ENCODE peak calls at places on chromosome 4, in four cellular contexts. O is mammary epithelial cell, P is left lung, H is H9. Z is an unnamed sample. For H3K4me1, the result is how much of the 10 kb centered on the place peaks cover.

GRCh38 chr4:127708985-127709384 is 21.2 kb upstream of the SLC25A31 start:
- DNase-seq in O (peak), P (no peak), H (no peak), Z (no peak)

GRCh38 chr4:1683903-1684755 is at the start of gene FAM53A:
- DNase-seq in O (peak), P (peak), H (peak), Z (peak)

GRCh38 chr4:134078230-134078914 is 123.2 kb downstream of the PABPC4L start:
- DNase-seq in O (no peak), P (no peak), H (no peak), Z (no peak)

GRCh38 chr4:174377613-174378012 is 93.9 kb downstream of the CEP44 start:
- DNase-seq in O (peak), P (no peak), H (no peak), Z (no peak)

GRCh38 chr4:180449395-180449956 is 1793.7 kb upstream of the TENM3 start:
- DNase-seq in O (peak), P (no peak), H (peak), Z (peak)

GRCh38 chr4:88610771-88611170 is 18.5 kb downstream of the HERC3 start:
- DNase-seq in O (no peak), P (no peak), H (no peak), Z (no peak)

GRCh38 chr4:14096406-14096965 is 469.0 kb upstream of the BOD1L1 start:
- DNase-seq in O (no peak), P (no peak), H (no peak), Z (no peak)

GRCh38 chr4:48698029-48698901 is 81.8 kb downstream of the FRYL start:
- DNase-seq in O (peak), P (no peak), H (no peak), Z (peak)

GRCh38 chr4:177251237-177251636 is 58.4 kb upstream of the NEIL3 start:
- DNase-seq in O (no peak), P (no peak), H (no peak), Z (no peak)

GRCh38 chr4:140654516-140654855 is 85.7 kb upstream of the UCP1 start:
- DNase-seq in O (no peak), P (no peak), H (no peak), Z (no peak)

GRCh38 chr4:59094505-59094904 is 1984.3 kb upstream of the IGFBP7 start:
- DNase-seq in O (no peak), P (no peak), H (peak), Z (no peak)

GRCh38 chr4:1365271-1366178 is 18.5 kb downstream of the UVSSA start:
- DNase-seq in O (peak), P (peak), H (peak), Z (peak)

GRCh38 chr4:100017627-100018310 is 67.7 kb upstream of the H2AZ1 start:
- DNase-seq in O (peak), P (no peak), H (no peak), Z (no peak)

GRCh38 chr4:185578284-185578683 is 43.0 kb upstream of the PDLIM3 start:
- DNase-seq in O (no peak), P (no peak), H (no peak), Z (no peak)

GRCh38 chr4:91485415-91485814 is 818.4 kb upstream of the GRID2 start:
- DNase-seq in O (no peak), P (no peak), H (no peak), Z (no peak)

DNA sequence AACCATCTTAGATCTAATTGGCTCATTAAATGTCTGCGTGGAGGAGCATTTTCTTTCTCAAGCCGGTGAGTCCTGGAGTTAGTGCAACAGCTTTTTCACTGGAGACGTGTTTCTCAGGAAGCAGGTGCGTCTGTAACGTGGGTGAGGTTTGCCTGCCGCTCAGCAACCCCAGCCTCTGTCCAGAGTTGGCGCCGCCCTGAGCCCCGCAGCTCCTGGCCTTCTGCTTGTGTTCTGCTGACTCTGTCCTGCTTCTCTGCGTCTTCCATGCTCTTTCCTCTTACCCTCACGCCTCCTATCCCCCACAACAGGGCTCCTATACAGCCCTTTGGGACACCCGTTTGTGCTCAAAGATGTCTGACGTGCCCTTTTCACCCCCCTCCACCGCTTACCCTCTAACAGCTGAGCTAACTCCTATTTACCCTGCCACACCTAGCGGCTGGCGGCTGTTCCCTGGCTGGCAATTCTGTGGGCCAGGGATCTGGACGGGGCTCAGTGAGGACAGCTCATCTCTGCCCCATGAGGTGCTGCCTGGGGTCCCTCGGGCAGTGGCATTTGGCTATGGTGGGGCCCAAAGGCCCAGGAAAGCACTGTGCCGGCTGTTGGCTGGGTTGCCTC is 18.8 kb downstream of the DOK7 start:
- DNase-seq in O (no peak), P (peak), H (no peak), Z (no peak)
- H3K4me1 ChIP-seq in O (under half), P (under half), H (under half), Z (under half)

GRCh38 chr4:54276633-54277426 is 47.7 kb downstream of the PDGFRA start:
- DNase-seq in O (peak), P (no peak), H (peak), Z (no peak)

GRCh38 chr4:54274786-54275503 is 45.9 kb downstream of the PDGFRA start:
- DNase-seq in O (no peak), P (no peak), H (no peak), Z (no peak)

GRCh38 chr4:54281060-54281781 is 52.1 kb downstream of the PDGFRA start:
- DNase-seq in O (peak), P (no peak), H (no peak), Z (no peak)

GRCh38 chr4:54274264-54274663 is 45.2 kb downstream of the PDGFRA start:
- DNase-seq in O (no peak), P (no peak), H (no peak), Z (no peak)

GRCh38 chr4:54277691-54278090 is 48.6 kb downstream of the PDGFRA start:
- DNase-seq in O (peak), P (no peak), H (no peak), Z (no peak)
- H3K4me1 ChIP-seq in O (under half), P (under half), H (under half), Z (under half)

DNA sequence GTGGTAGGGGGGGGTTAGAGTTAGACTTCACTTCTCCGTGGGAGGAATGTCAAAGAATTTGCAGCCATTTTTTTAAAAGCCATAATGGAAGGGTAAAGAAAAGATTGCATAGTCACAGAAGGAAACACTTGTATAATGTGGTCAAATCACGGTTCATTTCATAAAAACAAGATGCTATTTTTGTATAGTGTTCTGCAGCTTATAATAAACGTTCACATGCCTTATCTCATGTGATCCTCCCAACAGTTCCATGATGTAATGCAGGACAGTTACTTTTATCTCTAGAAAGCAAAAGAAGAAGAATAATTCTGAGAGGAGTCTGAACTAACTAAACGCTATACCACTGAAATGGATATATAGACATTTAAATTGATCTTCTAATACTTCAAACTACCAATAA is 71.3 kb upstream of the CAMK2D start:
- DNase-seq in O (no peak), P (no peak), H (no peak), Z (no peak)
- H3K4me1 ChIP-seq in O (under half), P (under half), H (under half), Z (under half)

DNA sequence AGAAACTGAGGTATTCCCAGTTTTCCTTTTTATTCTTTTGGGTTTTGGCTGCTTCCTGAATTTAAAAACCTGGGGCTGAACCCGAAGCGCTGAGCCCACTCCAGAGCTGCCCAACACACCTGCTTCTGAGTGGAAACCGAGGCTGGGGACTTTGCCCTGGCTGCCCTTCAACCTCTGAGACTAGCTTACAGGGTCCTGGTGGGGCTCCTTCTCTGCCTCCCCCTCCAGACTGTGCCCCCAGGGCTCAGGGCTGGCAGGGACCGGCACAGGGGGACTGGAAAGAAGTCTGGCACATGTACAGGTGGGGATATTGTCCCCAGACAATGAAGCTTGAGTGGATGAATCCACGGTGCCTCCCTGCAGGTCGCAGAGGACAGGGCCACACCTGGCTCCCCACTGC is 240.4 kb upstream of the PSAPL1 start:
- DNase-seq in O (no peak), P (no peak), H (no peak), Z (no peak)
- H3K4me1 ChIP-seq in O (under half), P (under half), H (under half), Z (under half)

GRCh38 chr4:150229538-150229937 is 151.3 kb downstream of the DCLK2 start:
- DNase-seq in O (peak), P (no peak), H (no peak), Z (no peak)
- H3K4me1 ChIP-seq in O (under half), P (under half), H (under half), Z (under half)

GRCh38 chr4:36042122-36042970 is 202.0 kb downstream of the ARAP2 start:
- DNase-seq in O (no peak), P (no peak), H (no peak), Z (no peak)
- H3K4me1 ChIP-seq in O (under half), P (under half), H (under half), Z (under half)

GRCh38 chr4:24799196-24799543 is 3.8 kb downstream of the SOD3 start:
- DNase-seq in O (no peak), P (no peak), H (no peak), Z (no peak)
- H3K4me1 ChIP-seq in O (under half), P (under half), H (under half), Z (under half)

DNA sequence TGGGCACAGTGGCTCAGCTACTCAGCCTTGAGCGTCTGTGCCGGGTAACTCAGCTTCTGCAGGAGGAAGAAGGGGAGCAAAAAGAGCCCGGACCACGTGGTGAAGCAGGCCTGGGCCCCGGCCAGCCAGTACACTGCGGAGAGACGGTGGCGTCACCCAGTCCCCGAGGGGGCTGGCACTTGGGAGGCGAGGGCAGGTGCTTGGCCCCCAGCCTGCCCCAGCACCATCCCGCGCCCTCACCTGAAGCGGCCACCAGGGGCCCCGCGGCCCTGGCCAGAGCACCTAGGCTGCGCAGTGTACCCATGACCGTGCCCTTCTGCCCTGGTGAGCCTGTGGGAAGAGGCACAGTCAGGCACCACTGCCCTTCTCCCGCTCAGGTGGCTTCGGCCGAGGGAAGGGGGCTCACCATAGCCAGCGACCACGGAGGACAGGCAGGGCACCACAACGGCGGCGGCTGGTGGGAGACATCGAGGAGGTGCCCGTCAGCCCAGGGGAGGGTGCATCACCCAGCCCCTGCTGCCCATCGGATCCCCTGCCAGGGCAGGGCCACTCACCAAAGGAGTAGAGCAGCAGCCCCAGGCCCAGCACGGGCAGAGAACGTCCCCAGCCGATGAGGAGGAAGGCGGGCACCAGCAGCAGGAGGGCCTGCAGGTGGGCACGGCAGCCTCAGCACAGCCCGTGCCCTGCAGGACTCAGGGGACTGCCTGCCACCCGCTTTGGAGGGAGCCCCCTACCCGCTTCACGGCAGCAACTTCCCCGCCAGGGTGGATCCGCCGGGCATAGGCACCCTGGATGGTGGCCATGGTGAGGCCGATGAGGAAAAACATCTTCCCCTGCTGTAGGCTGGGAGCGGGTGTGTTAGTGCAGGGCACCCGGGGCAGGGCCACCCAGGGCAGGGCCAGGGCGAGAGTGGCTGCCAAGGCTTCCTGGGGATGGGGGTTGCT is 32.1 kb downstream of the NOP14 start:
- DNase-seq in O (no peak), P (peak), H (peak), Z (no peak)
- H3K4me1 ChIP-seq in O (under half), P (half or more), H (under half), Z (under half)

Z was measured in BE2C.